ENCODE peak calls at places on chromosomes 3 and 15, in ten cellular contexts. G is activated CD4-positive, alpha-beta T cell treated with anti-CD3 and anti-CD28 coated beads, Interleukin-2, amount 50 U/mL, for 4 hours; I is activated T-helper 1 cell treated with anti-CD3 and anti-CD28 coated beads, Interleukin-2, amount 50 U/mL, for 16 hours; O is T-cell; Y is keratinocyte; E is posterior vena cava; W is heart left ventricle; L is NAMALWA; T is progenitor cell of endocrine pancreas; D is iPS DF 6.9. H is an unnamed sample.

GRCh38 chr3:57973715-57974477 is 34.3 kb upstream of the FLNB start:
- DNase-seq in G (no peak), I (no peak), O (no peak), Y (no peak), E (no peak), W (no peak), L (no peak), T (no peak), D (no peak), H (no peak)

GRCh38 chr15:41933771-41934170 is 38.6 kb downstream of the EHD4 start:
- DNase-seq in G (no peak), I (no peak), O (no peak), Y (peak), E (peak), W (no peak), L (no peak), T (no peak), D (no peak), H (peak)

GRCh38 chr3:80227216-80227615 is 459.4 kb upstream of the ROBO1 start:
- DNase-seq in G (no peak), I (no peak), O (no peak), Y (no peak), E (no peak), W (no peak), L (no peak), T (no peak), D (no peak), H (no peak)

GRCh38 chr15:79179597-79179996 is 89.0 kb upstream of the RASGRF1 start:
- DNase-seq in G (no peak), I (no peak), O (no peak), Y (no peak), E (no peak), W (no peak), L (no peak), T (no peak), D (no peak), H (no peak)

GRCh38 chr3:31010491-31010890 is 116.0 kb upstream of the GADL1 start:
- DNase-seq in G (no peak), I (no peak), O (no peak), Y (no peak), E (no peak), W (no peak), L (no peak), T (no peak), D (no peak), H (no peak)

GRCh38 chr3:104519968-104520655 is 846.6 kb upstream of the ALCAM start:
- DNase-seq in G (no peak), I (no peak), O (no peak), Y (no peak), E (no peak), W (no peak), L (no peak), T (no peak), D (no peak), H (no peak)

GRCh38 chr15:29920515-29920914 is 98.2 kb upstream of the TJP1 start:
- DNase-seq in G (no peak), I (no peak), O (no peak), Y (peak), E (no peak), W (no peak), L (no peak), T (no peak), D (no peak), H (peak)

GRCh38 chr3:127418560-127419099 is 130.8 kb upstream of the PRR20G start:
- DNase-seq in G (no peak), I (no peak), O (no peak), Y (no peak), E (peak), W (no peak), L (no peak), T (no peak), D (no peak), H (no peak)

GRCh38 chr3:123188058-123188457 is 13.7 kb upstream of the SEC22A start:
- DNase-seq in G (no peak), I (no peak), O (no peak), Y (no peak), E (no peak), W (no peak), L (no peak), T (no peak), D (no peak), H (no peak)

GRCh38 chr3:107251819-107252218 is 125.4 kb upstream of the CCDC54 start:
- DNase-seq in G (no peak), I (no peak), O (no peak), Y (no peak), E (no peak), W (no peak), L (no peak), T (no peak), D (no peak), H (no peak)

GRCh38 chr3:190616627-190617026 is 102.7 kb downstream of the IL1RAP start:
- DNase-seq in G (no peak), I (no peak), O (no peak), Y (no peak), E (no peak), W (no peak), L (no peak), T (no peak), D (no peak), H (no peak)

GRCh38 chr15:25787855-25788521 is 75.1 kb downstream of the ATP10A start:
- DNase-seq in G (no peak), I (no peak), O (no peak), Y (no peak), E (peak), W (no peak), L (no peak), T (no peak), D (no peak), H (peak)